ENCODE peak calls at places on chromosomes 12 and 14, in six cellular contexts. T is SW 1271, N is mucosa of descending colon, C is substantia nigra, F is hippocampal formation, X is bronchial epithelial cell. B is an unnamed sample.

GRCh38 chr12:41967668-41968649 is 176.7 kb downstream of the GXYLT1 start:
- DNase-seq in T (no peak), N (no peak), C (no peak), F (no peak), X (peak), B (no peak)

GRCh38 chr12:1844223-1844622 is 23.9 kb downstream of the LRTM2 start:
- DNase-seq in C (no peak), T (no peak), X (no peak), F (no peak), N (no peak), B (no peak)

GRCh38 chr12:6953417-6954315 is 2.5 kb downstream of the PTPN6 start:
- DNase-seq in T (no peak), C (no peak), F (no peak), N (peak), X (no peak), B (no peak)

GRCh38 chr12:51320695-51321320 is 3.2 kb downstream of the BIN2 start:
- DNase-seq in N (no peak), T (no peak), X (no peak), F (no peak), C (no peak), B (no peak)

GRCh38 chr12:48311313-48311712 is 39.4 kb downstream of the ZNF641 start:
- DNase-seq in X (no peak), T (no peak), F (no peak), N (no peak), C (no peak), B (no peak)

GRCh38 chr14:76516884-76517283 is 140.9 kb downstream of the ESRRB start:
- DNase-seq in T (no peak), X (peak), F (no peak), N (no peak), C (no peak), B (peak)

GRCh38 chr14:95614335-95614734 is 71.9 kb upstream of the TCL1B start:
- DNase-seq in C (no peak), X (peak), F (no peak), N (no peak), T (no peak), B (no peak)

GRCh38 chr14:39303100-39303499 is 69.4 kb downstream of the MIA2 start:
- DNase-seq in T (no peak), F (no peak), X (no peak), C (no peak), N (no peak), B (no peak)

GRCh38 chr14:85596562-85596961 is 66.6 kb downstream of the FLRT2 start:
- DNase-seq in X (no peak), T (no peak), F (no peak), N (no peak), C (no peak), B (no peak)

GRCh38 chr12:57129311-57130288 is 1.3 kb downstream of the LRP1 start:
- DNase-seq in N (no peak), X (peak), C (no peak), F (no peak), T (no peak), B (no peak)

GRCh38 chr12:33605776-33606175 is 166.2 kb upstream of the SYT10 start:
- DNase-seq in N (no peak), T (peak), C (no peak), F (no peak), X (peak), B (no peak)

GRCh38 chr14:96121660-96122395 is 82.7 kb downstream of the C14orf132 start:
- DNase-seq in T (no peak), F (no peak), X (peak), C (no peak), N (no peak), B (no peak)

GRCh38 chr12:96623818-96624217 is 134.4 kb downstream of the CFAP54 start:
- DNase-seq in F (no peak), T (no peak), N (no peak), C (no peak), X (no peak), B (no peak)

GRCh38 chr14:100567009-100567876 is 20.0 kb downstream of the BEGAIN start:
- DNase-seq in X (no peak), C (no peak), N (no peak), T (no peak), F (no peak), B (no peak)